ENCODE peak calls at places on chromosomes 1 and 21, in four cellular contexts. One of them, this sample, is unnamed.

GRCh38 chr1:168491527-168492164 is 52.2 kb downstream of the XCL2 start:
- DNase-seq in Kasumi-1: no peak
- DNase-seq in H4: no peak
- DNase-seq in NCI-H2171: no peak
- DNase-seq in this sample: no peak

GRCh38 chr1:30473920-30474817 is 249.2 kb downstream of the MATN1 start:
- DNase-seq in H4: no peak
- DNase-seq in NCI-H2171: no peak
- DNase-seq in Kasumi-1: no peak
- DNase-seq in this sample: no peak

GRCh38 chr1:172002725-172003345 is 161.5 kb downstream of the DNM3 start:
- DNase-seq in Kasumi-1: peak
- DNase-seq in NCI-H2171: no peak
- DNase-seq in H4: peak
- DNase-seq in this sample: peak

GRCh38 chr1:179728266-179728665 is 14.8 kb upstream of the FAM163A start:
- DNase-seq in NCI-H2171: peak
- DNase-seq in Kasumi-1: no peak
- DNase-seq in H4: no peak
- DNase-seq in this sample: no peak

GRCh38 chr1:244020086-244020485 is 31.0 kb upstream of the ZBTB18 start:
- DNase-seq in NCI-H2171: no peak
- DNase-seq in Kasumi-1: no peak
- DNase-seq in H4: no peak
- DNase-seq in this sample: no peak

GRCh38 chr21:35528109-35529042 is 479.3 kb upstream of the RUNX1 start:
- DNase-seq in Kasumi-1: peak
- DNase-seq in H4: no peak
- DNase-seq in NCI-H2171: no peak
- DNase-seq in this sample: no peak

GRCh38 chr1:218938259-218938658 is 235.4 kb upstream of the LYPLAL1 start:
- DNase-seq in H4: peak
- DNase-seq in Kasumi-1: no peak
- DNase-seq in NCI-H2171: no peak
- DNase-seq in this sample: no peak

GRCh38 chr1:183653876-183654451 is 848 bp upstream of the APOBEC4 start:
- DNase-seq in H4: no peak
- DNase-seq in NCI-H2171: no peak
- DNase-seq in Kasumi-1: no peak
- DNase-seq in this sample: no peak

GRCh38 chr1:230768903-230769570 is 21.8 kb downstream of the CAPN9 start:
- DNase-seq in H4: peak
- DNase-seq in NCI-H2171: no peak
- DNase-seq in Kasumi-1: no peak
- DNase-seq in this sample: peak

This sample was measured in foreskin melanocyte.